ENCODE peak calls at places on chromosomes 5 and 9, in six cellular contexts. W, I, V, R, J and X are unnamed samples. For H3K4me1 and H3K9me3, the result is how much of the 10 kb centered on the place peaks cover.

GRCh38 chr5:142981886-142982820 is 212.0 kb downstream of the ARHGAP26 start:
- DNase-seq in W (no peak), I (peak), V (no peak), R (peak), J (peak), X (peak)

GRCh38 chr9:122091682-122092592 is 1.2 kb downstream of the TTLL11 start:
- DNase-seq in W (no peak), I (no peak), V (no peak), R (no peak), J (peak), X (no peak)

GRCh38 chr9:117887941-117888340 is 183.7 kb downstream of the TLR4 start:
- DNase-seq in W (no peak), I (no peak), V (no peak), R (no peak), J (no peak), X (no peak)

GRCh38 chr9:121708768-121709488 is 57.5 kb downstream of the DAB2IP start:
- DNase-seq in W (no peak), I (peak), V (no peak), R (no peak), J (peak), X (no peak)

GRCh38 chr9:89664896-89665329 is 60.1 kb downstream of the GADD45G start:
- DNase-seq in W (no peak), I (no peak), V (no peak), R (peak), J (peak), X (no peak)

GRCh38 chr5:9233712-9234111 is 312.2 kb downstream of the SEMA5A start:
- DNase-seq in W (no peak), I (no peak), V (no peak), R (no peak), J (no peak), X (peak)

GRCh38 chr5:15008476-15008875 is 136.9 kb upstream of the ANKH start:
- DNase-seq in W (no peak), I (peak), V (no peak), R (peak), J (peak), X (peak)

GRCh38 chr9:37371565-37372464 is 50.7 kb upstream of the GRHPR start:
- DNase-seq in W (no peak), I (peak), V (no peak), R (peak), J (no peak), X (peak)

GRCh38 chr5:39412995-39413394 is 11.8 kb downstream of the DAB2 start:
- DNase-seq in W (no peak), I (no peak), V (no peak), R (no peak), J (no peak), X (no peak)

GRCh38 chr5:139848508-139849100 is 53.0 kb downstream of the PSD2 start:
- DNase-seq in W (no peak), I (no peak), V (no peak), R (peak), J (peak), X (no peak)
- H3K4me3 ChIP-seq in W (peak), I (no peak), V (peak), R (no peak), J (no peak), X (peak)

DNA sequence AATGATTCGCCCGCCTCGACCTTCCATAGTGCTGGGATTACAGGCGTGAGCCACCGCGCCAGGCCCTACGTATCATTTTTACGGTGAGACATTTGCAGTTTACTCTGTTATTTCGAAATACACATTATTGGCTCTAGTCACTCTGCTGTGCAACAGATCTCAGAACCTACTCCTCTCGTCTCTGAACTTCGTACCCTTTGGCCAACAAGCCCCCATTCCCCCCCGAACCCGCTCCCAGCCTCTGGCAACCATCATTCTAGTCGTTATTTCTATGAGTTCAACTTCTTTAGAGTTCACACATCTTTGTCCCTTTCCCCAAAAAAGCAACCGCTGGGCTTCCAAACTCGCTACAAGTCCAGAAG is 736 bp downstream of the PTGR1 start:
- DNase-seq in W (no peak), I (no peak), V (peak), R (peak), J (peak), X (peak)
- H3K4me1 ChIP-seq in W (under half), I (under half), V (under half), R (under half), J (under half), X (under half)

GRCh38 chr5:2895876-2896275 is 144.4 kb upstream of the IRX2 start:
- DNase-seq in W (no peak), I (no peak), V (no peak), R (no peak), J (no peak), X (no peak)
- H3K9me3 ChIP-seq in W (under half), I (under half), V (under half), R (under half), J (under half), X (under half)

GRCh38 chr9:107639426-107639825 is 149.9 kb upstream of the KLF4 start:
- DNase-seq in W (no peak), I (no peak), V (no peak), R (no peak), J (no peak), X (no peak)

GRCh38 chr9:107636596-107637405 is 147.2 kb upstream of the KLF4 start:
- DNase-seq in W (no peak), I (no peak), V (no peak), R (no peak), J (no peak), X (peak)

GRCh38 chr9:107638496-107638895 is 148.9 kb upstream of the KLF4 start:
- DNase-seq in W (no peak), I (no peak), V (no peak), R (no peak), J (no peak), X (peak)

GRCh38 chr9:107637421-107638420 is 148.2 kb upstream of the KLF4 start:
- DNase-seq in W (no peak), I (peak), V (no peak), R (peak), J (peak), X (peak)

DNA sequence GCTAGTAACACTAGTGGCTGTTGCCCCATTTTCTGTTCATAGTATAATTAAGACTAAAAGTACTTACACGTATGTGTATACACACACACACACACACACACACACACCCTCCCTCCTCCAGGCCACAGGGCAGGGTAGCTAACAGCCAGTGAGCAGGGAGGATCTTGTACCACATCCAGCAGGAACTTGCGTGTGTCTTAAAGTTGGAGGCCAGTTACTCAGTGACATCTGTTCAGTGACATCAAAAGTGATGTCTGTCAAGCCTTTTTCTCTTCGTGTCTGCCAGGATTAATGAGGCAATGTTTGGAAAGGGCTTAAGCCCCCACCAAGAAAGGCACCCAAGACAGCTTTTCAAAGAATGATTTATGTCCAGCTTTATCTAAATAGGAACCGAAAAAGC is 149.4 kb upstream of the KLF4 start:
- DNase-seq in W (no peak), I (no peak), V (no peak), R (peak), J (peak), X (peak)
- H3K4me3 ChIP-seq in W (no peak), I (no peak), V (no peak), R (no peak), J (no peak), X (peak)

GRCh38 chr9:94908583-94909249 is 182.2 kb downstream of the AOPEP start:
- DNase-seq in W (no peak), I (peak), V (no peak), R (peak), J (no peak), X (no peak)
- H3K4me1 ChIP-seq in W (under half), I (half or more), V (under half), R (under half), J (under half), X (under half)

DNA sequence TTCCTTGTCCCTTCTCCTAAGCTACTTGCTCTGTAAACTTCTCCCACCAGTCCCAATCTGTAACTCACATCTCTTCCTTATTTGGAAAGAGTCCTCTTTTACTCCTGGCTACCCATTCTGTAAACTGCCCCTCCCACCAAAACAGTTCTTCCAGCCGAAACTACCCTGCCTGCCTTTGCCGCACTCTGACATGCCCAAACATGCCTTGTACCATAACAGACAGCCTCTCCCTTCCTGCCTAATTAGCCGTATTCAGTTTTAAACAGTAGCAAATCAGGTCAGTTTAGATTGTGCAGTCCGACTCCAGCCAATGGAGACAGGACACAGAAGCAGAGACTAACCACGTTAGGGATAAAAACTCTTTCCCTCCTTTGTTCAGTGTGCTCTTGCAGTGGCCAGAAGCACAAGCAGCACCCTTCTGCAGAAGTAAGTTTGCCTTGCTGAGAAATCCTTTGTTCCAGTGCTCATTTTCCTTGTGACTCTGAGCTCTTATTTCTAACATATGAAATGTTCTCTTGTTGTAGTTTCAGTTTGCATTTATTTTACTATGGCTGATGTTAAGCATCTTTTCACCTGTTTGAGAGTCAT is 5.4 kb upstream of the GLT6D1 start:
- DNase-seq in W (no peak), I (no peak), V (no peak), R (peak), J (no peak), X (no peak)
- H3K9me3 ChIP-seq in W (under half), I (under half), V (under half), R (under half), J (half or more), X (half or more)